ENCODE peak calls at places on chromosomes 5 and 9, in nine cellular contexts. A, Y, P, M, U, R, O, Q and K are unnamed samples.

GRCh38 chr5:40071870-40072269 is 607.8 kb upstream of the PTGER4 start:
- DNase-seq in U (no peak), R (peak), Q (no peak), P (no peak), A (no peak), O (no peak), M (no peak), Y (no peak), K (no peak)

GRCh38 chr9:27520986-27521385 is 3.1 kb upstream of the IFNK start:
- DNase-seq in Q (no peak), U (no peak), M (no peak), P (no peak), Y (no peak), R (no peak), O (no peak), A (no peak), K (no peak)

GRCh38 chr9:127714916-127715442 is 484 bp downstream of the PTRH1 start:
- DNase-seq in U (no peak), Q (no peak), A (no peak), O (no peak), P (no peak), Y (no peak), M (no peak), R (peak), K (no peak)

GRCh38 chr9:125183054-125183453 is 6.5 kb downstream of the PPP6C start:
- DNase-seq in O (no peak), U (no peak), Q (no peak), A (no peak), M (no peak), P (no peak), Y (no peak), R (no peak), K (no peak)

GRCh38 chr9:117153021-117153420 is 261.8 kb downstream of the ASTN2 start:
- DNase-seq in U (no peak), R (peak), M (no peak), A (peak), O (no peak), Q (no peak), Y (no peak), P (no peak), K (no peak)

GRCh38 chr9:27308691-27309390 is 11.9 kb upstream of the EQTN start:
- DNase-seq in Y (no peak), M (no peak), A (no peak), O (no peak), P (peak), Q (no peak), R (no peak), U (no peak), K (no peak)

GRCh38 chr9:128192601-128193371 is 1.4 kb upstream of the CIZ1 start:
- DNase-seq in Q (no peak), Y (peak), R (peak), O (peak), P (no peak), M (peak), A (no peak), U (peak), K (peak)

GRCh38 chr9:79383096-79383495 is 188.7 kb upstream of the TLE4 start:
- DNase-seq in Y (no peak), A (no peak), R (no peak), Q (no peak), P (no peak), M (no peak), U (no peak), O (no peak), K (no peak)

GRCh38 chr5:148290271-148291195 is 21.7 kb upstream of the SPINK7 start:
- DNase-seq in R (peak), O (no peak), Q (peak), M (no peak), Y (no peak), U (no peak), A (no peak), P (no peak), K (no peak)

GRCh38 chr9:35681341-35682002 is 7.7 kb downstream of the CA9 start:
- DNase-seq in A (no peak), M (no peak), U (no peak), Y (no peak), O (no peak), R (peak), Q (no peak), P (no peak), K (no peak)

GRCh38 chr5:58462623-58463230 is 2.8 kb upstream of the PLK2 start:
- DNase-seq in U (peak), P (peak), O (peak), Q (peak), A (no peak), R (peak), Y (no peak), M (no peak), K (peak)